ENCODE peak calls at places on chromosomes 1 and 21, in four cellular contexts. J is prostate gland, K is psoas muscle, V is HCT116. N is an unnamed sample.

GRCh38 chr1:23582820-23583219 is 23.5 kb upstream of the ID3 start:
- DNase-seq in V (no peak), J (no peak), K (no peak), N (no peak)

GRCh38 chr1:241637046-241637590 is 3.1 kb downstream of the CHML start:
- DNase-seq in K (no peak), J (no peak), V (no peak), N (no peak)

GRCh38 chr1:25906644-25907300 is 553 bp upstream of the STMN1 start:
- DNase-seq in J (peak; percentile 7), K (no peak), V (no peak), N (peak; percentile 61)

GRCh38 chr1:207873055-207873890 is 37.7 kb downstream of the CD34 start:
- DNase-seq in J (no peak), K (peak; percentile 37), V (no peak), N (peak; percentile 60)

GRCh38 chr1:118767971-118768370 is 220.2 kb downstream of the TBX15 start:
- DNase-seq in K (no peak), J (no peak), V (no peak), N (no peak)

GRCh38 chr1:23370744-23371710 is 1.4 kb upstream of the ZNF436 start:
- DNase-seq in K (no peak), V (no peak), J (peak; percentile 65), N (no peak)

GRCh38 chr21:25582888-25583287 is 24.4 kb downstream of the MRPL39 start:
- DNase-seq in V (no peak), K (no peak), J (no peak), N (no peak)

GRCh38 chr1:246875041-246876026 is 56.4 kb downstream of the AHCTF1 start:
- DNase-seq in J (no peak), V (no peak), K (no peak), N (no peak)

GRCh38 chr21:21084179-21084578 is 86.0 kb downstream of the NCAM2 start:
- DNase-seq in K (no peak), V (no peak), J (no peak), N (no peak)

GRCh38 chr1:177448652-177449351 is 278.0 kb downstream of the BRINP2 start:
- DNase-seq in J (no peak), K (no peak), V (no peak), N (no peak)

GRCh38 chr1:57131701-57132394 is 166.0 kb upstream of the C8B start:
- DNase-seq in V (no peak), K (no peak), J (no peak), N (no peak)

GRCh38 chr21:45132841-45133573 is 58.6 kb downstream of the ADARB1 start:
- DNase-seq in J (peak; percentile 33), V (no peak), K (peak; percentile 74), N (no peak)

GRCh38 chr1:241229711-241230110 is 127.3 kb downstream of the RGS7 start:
- DNase-seq in V (no peak), J (no peak), K (no peak), N (no peak)

GRCh38 chr1:7826363-7826762 is 26.5 kb downstream of the UTS2 start:
- DNase-seq in K (no peak), V (no peak), J (no peak), N (no peak)

GRCh38 chr1:43582162-43582566 is 51.5 kb downstream of the PTPRF start:
- DNase-seq in V (peak; percentile 93), K (peak; percentile 41), J (peak; percentile 83), N (no peak)

GRCh38 chr1:221440658-221441057 is 301.2 kb downstream of the DUSP10 start:
- DNase-seq in J (no peak), K (no peak), V (peak; percentile 22), N (no peak)

GRCh38 chr1:31042656-31043055 is 22.9 kb downstream of the PUM1 start:
- DNase-seq in K (no peak), J (no peak), V (no peak), N (no peak)

GRCh38 chr21:33940164-33940563 is 24.6 kb upstream of the ATP5PO start:
- DNase-seq in J (no peak), K (no peak), V (no peak), N (no peak)

GRCh38 chr1:222617367-222617951 is 438 bp upstream of the MIA3 start:
- DNase-seq in K (peak; percentile 93), V (peak; percentile 80), J (peak; percentile 93), N (peak; percentile 95)

GRCh38 chr1:208154679-208155078 is 89.5 kb downstream of the PLXNA2 start:
- DNase-seq in K (no peak), V (no peak), J (no peak), N (no peak)

GRCh38 chr21:24115141-24115540 is 1492.1 kb downstream of the MRPL39 start:
- DNase-seq in K (no peak), J (no peak), V (no peak), N (no peak)

GRCh38 chr1:156417700-156418015 is 48.6 kb downstream of the RHBG start:
- DNase-seq in V (no peak), K (no peak), J (no peak), N (no peak)

GRCh38 chr1:24443241-24443656 is 27.6 kb downstream of the NIPAL3 start:
- DNase-seq in K (no peak), J (no peak), V (no peak), N (no peak)

GRCh38 chr1:232472485-232473041 is 157.4 kb downstream of the SIPA1L2 start:
- DNase-seq in K (no peak), J (no peak), V (no peak), N (no peak)

GRCh38 chr1:172041689-172042088 is 200.4 kb downstream of the DNM3 start:
- DNase-seq in J (no peak), V (peak; percentile 3), K (no peak), N (no peak)

GRCh38 chr1:8595919-8596318 is 221.5 kb downstream of the RERE start:
- DNase-seq in V (no peak), K (no peak), J (no peak), N (no peak)

GRCh38 chr1:224205438-224205840 is 22.4 kb downstream of the DEGS1 start:
- DNase-seq in J (no peak), V (no peak), K (no peak), N (no peak)

GRCh38 chr1:16018308-16018707 is 465 bp upstream of the HSPB7 start:
- DNase-seq in V (no peak), K (peak; percentile 37), J (no peak), N (no peak)

GRCh38 chr1:41626146-41626545 is 141.7 kb upstream of the EDN2 start:
- DNase-seq in K (no peak), V (no peak), J (peak; percentile 20), N (no peak)

GRCh38 chr1:227234998-227235405 is 83.3 kb downstream of the CDC42BPA start:
- DNase-seq in K (no peak), J (peak; percentile 6), V (peak; percentile 63), N (no peak)

GRCh38 chr1:237018896-237019295 is 14.7 kb upstream of the MT1HL1 start:
- DNase-seq in K (no peak), V (no peak), J (no peak), N (no peak)

GRCh38 chr1:64265141-64265540 is 61.7 kb downstream of the UBE2U start:
- DNase-seq in V (no peak), J (no peak), K (no peak), N (no peak)

GRCh38 chr1:169726851-169727250 is 7.0 kb downstream of the SELE start:
- DNase-seq in V (no peak), J (no peak), K (no peak), N (no peak)

DNA sequence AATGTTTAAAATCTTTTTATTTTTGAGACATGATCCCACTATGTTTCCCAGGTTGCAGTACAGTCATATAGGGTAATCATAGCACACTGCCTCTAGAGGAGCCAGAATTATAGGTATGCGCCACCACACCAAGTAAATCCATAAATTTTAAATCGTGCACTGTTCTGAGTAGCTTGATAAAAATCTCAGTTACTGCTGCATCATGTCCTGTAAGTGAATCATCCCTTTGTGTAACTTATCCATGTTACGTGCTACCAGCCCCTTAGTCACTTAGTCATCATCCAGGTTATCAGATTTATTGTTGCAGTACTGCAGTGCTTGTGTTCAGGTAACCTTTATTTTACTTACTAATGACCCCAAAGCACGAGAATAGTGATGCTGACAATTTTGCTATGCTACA is 1770.9 kb downstream of the BRINP3 start:
- DNase-seq in K (no peak), J (no peak), V (peak; percentile 91), N (no peak)
- TF ChIP-seq CTCF in K (no peak), J (no peak), V (peak; percentile 45), N (no peak)

GRCh38 chr1:2406451-2407041 is 5.8 kb downstream of the PEX10 start:
- DNase-seq in K (no peak), V (no peak), J (no peak), N (no peak)
- H3K27ac ChIP-seq in K (no peak overlapping the region), V (no peak overlapping the region), J (no peak overlapping the region), N (no peak overlapping the region)

DNA sequence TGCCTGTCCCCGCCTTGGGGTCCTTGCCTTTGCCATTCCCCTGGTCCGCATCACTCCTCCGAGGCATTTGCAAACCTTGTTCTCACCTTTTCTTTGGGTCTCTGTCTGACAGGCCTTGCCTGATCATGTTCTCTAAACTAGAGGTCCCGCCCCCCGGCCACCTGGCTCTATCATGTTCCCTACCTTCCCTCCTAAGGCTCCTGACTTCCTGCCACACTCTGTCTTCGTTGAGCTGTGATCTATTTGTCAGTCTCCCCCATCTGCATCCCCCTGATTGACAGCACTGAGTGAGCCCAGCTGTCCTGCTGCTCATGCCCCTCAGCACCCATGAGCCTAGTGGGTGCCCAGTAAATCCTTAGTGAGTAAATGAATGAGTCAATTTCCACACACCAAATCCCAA is 22.8 kb downstream of the ERG start:
- DNase-seq in V (no peak), K (no peak), J (no peak), N (no peak)
- H3K4me1 ChIP-seq in V (no peaks in the 10 kb centered on the region), K (no peaks in the 10 kb centered on the region), J (no peaks in the 10 kb centered on the region), N (peaks cover 37% of the 10 kb centered on the region)

GRCh38 chr1:108801101-108801500 is 54.6 kb downstream of the STXBP3 start:
- DNase-seq in K (no peak), V (no peak), J (no peak), N (no peak)
- TF ChIP-seq CTCF in K (no peak), V (no peak), J (no peak), N (no peak)

DNA sequence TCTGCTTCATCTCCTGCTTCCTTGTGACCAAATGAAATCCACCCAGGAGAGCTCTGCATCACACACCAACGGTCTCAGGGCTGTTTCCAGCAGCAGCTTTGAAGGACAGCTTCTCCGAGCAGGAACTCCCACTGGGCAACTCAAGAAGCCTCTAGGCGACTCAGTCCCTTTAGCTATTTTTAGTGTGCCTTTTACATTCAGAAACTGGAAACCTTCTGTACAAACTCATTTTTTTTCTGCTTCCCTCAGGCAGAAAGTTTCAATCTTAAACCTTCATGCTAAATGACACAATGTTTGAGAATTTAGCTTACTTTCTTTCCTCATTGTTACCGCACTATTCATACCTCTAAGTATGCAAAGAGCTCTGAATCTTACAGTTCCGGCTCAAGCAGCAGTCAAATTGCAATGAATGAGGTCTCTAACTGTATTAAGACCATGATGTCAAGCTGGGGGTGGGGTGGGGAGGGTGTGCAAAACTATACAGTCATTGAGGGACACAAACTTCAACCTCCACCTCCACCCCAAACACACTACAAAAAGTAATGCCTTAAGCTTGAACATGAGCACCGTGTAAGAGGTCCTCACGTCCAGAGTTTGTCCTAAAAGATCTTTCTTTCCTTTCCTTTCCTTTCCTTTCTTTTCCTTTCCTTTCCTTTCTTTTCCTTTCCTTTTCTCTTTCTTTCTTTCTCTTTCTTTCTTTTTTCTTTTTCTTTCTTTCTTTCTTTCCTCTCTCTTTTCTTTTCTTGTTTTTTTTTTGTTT is 16.4 kb upstream of the TARBP1 start:
- DNase-seq in V (no peak), J (no peak), K (no peak), N (no peak)
- H3K27ac ChIP-seq in V (no peak overlapping the region), J (no peak overlapping the region), K (peak overlapping the region; percentile 80), N (peak overlapping the region; percentile 39)

N was measured in lower lobe of right lung.